ENCODE peak calls at places on chromosome 10, in six cellular contexts. Z is endothelial cell of umbilical vein; F is Jurkat, Clone E6-1; O is HFF-Myc; M is GM06990; J is neuronal stem cell. D is an unnamed sample.

GRCh38 chr10:87723500-87723899 is 63.8 kb downstream of the PAPSS2 start:
- DNase-seq in Z (peak), F (no peak), O (no peak), M (no peak), J (no peak), D (no peak)

GRCh38 chr10:84562592-84562991 is 234.2 kb downstream of the CCSER2 start:
- DNase-seq in Z (no peak), F (no peak), O (no peak), M (no peak), J (no peak), D (no peak)

GRCh38 chr10:94194256-94194655 is 168.5 kb downstream of the NOC3L start:
- DNase-seq in Z (no peak), F (no peak), O (peak), M (no peak), J (no peak), D (no peak)

GRCh38 chr10:96259150-96259549 is 12.2 kb downstream of the BLNK start:
- DNase-seq in Z (no peak), F (no peak), O (no peak), M (no peak), J (no peak), D (no peak)

GRCh38 chr10:82319046-82319445 is 444.1 kb downstream of the NRG3 start:
- DNase-seq in Z (no peak), F (no peak), O (no peak), M (no peak), J (no peak), D (no peak)

GRCh38 chr10:88181902-88182671 is 318.7 kb downstream of the PTEN start:
- DNase-seq in Z (no peak), F (no peak), O (no peak), M (peak), J (no peak), D (peak)

GRCh38 chr10:94200148-94200846 is 162.4 kb downstream of the NOC3L start:
- DNase-seq in Z (no peak), F (no peak), O (no peak), M (no peak), J (no peak), D (no peak)

GRCh38 chr10:99920901-99921300 is 88.8 kb downstream of the DNMBP start:
- DNase-seq in Z (peak), F (no peak), O (no peak), M (no peak), J (no peak), D (no peak)

GRCh38 chr10:28677889-28678686 is 767 bp downstream of the BAMBI start:
- DNase-seq in Z (peak), F (no peak), O (no peak), M (peak), J (no peak), D (peak)

GRCh38 chr10:99944860-99945259 is 64.9 kb downstream of the DNMBP start:
- DNase-seq in Z (no peak), F (no peak), O (no peak), M (no peak), J (no peak), D (no peak)

GRCh38 chr10:47104101-47104707 is 193.0 kb downstream of the PTPN20 start:
- DNase-seq in Z (no peak), F (no peak), O (no peak), M (no peak), J (no peak), D (no peak)

GRCh38 chr10:78281627-78282026 is 248.0 kb downstream of the RPS24 start:
- DNase-seq in Z (no peak), F (no peak), O (no peak), M (no peak), J (no peak), D (no peak)

GRCh38 chr10:127292888-127293287 is 96.5 kb upstream of the INSYN2A start:
- DNase-seq in Z (no peak), F (no peak), O (no peak), M (no peak), J (no peak), D (no peak)

GRCh38 chr10:123721441-123722049 is 55.4 kb downstream of the GPR26 start:
- DNase-seq in Z (no peak), F (no peak), O (no peak), M (no peak), J (no peak), D (no peak)

GRCh38 chr10:18753496-18753895 is 94.3 kb downstream of the ARL5B start:
- DNase-seq in Z (no peak), F (no peak), O (no peak), M (no peak), J (no peak), D (no peak)

GRCh38 chr10:10293431-10293830 is 724.2 kb upstream of the CELF2 start:
- DNase-seq in Z (no peak), F (no peak), O (no peak), M (no peak), J (peak), D (no peak)

GRCh38 chr10:48639646-48640045 is 34.8 kb upstream of the ARHGAP22 start:
- DNase-seq in Z (no peak), F (no peak), O (no peak), M (no peak), J (no peak), D (no peak)

GRCh38 chr10:14879055-14879800 is 562 bp downstream of the SUV39H2 start:
- DNase-seq in Z (no peak), F (no peak), O (no peak), M (no peak), J (no peak), D (peak)

GRCh38 chr10:118264838-118265470 is 77.2 kb downstream of the FAM204A start:
- DNase-seq in Z (no peak), F (no peak), O (no peak), M (no peak), J (no peak), D (no peak)

GRCh38 chr10:69051303-69051702 is 36.6 kb upstream of the SRGN start:
- DNase-seq in Z (peak), F (no peak), O (no peak), M (peak), J (no peak), D (peak)

GRCh38 chr10:110067960-110068770 is 60.4 kb downstream of the ADD3 start:
- DNase-seq in Z (no peak), F (peak), O (no peak), M (peak), J (no peak), D (peak)

GRCh38 chr10:14558025-14558424 is 216.7 kb downstream of the FAM107B start:
- DNase-seq in Z (no peak), F (no peak), O (no peak), M (no peak), J (no peak), D (no peak)

GRCh38 chr10:43236176-43236850 is 30.6 kb downstream of the RASGEF1A start:
- DNase-seq in Z (no peak), F (no peak), O (no peak), M (no peak), J (no peak), D (no peak)

GRCh38 chr10:75956624-75957023 is 525.2 kb downstream of the LRMDA start:
- DNase-seq in Z (no peak), F (peak), O (no peak), M (no peak), J (no peak), D (peak)

GRCh38 chr10:86374664-86375063 is 8.1 kb upstream of the GRID1 start:
- DNase-seq in Z (no peak), F (no peak), O (no peak), M (no peak), J (no peak), D (no peak)

GRCh38 chr10:30441974-30442606 is 8.1 kb downstream of the MAP3K8 start:
- DNase-seq in Z (no peak), F (no peak), O (no peak), M (no peak), J (no peak), D (no peak)

GRCh38 chr10:15088428-15089261 is at the start of gene ACBD7:
- DNase-seq in Z (peak), F (peak), O (no peak), M (peak), J (peak), D (peak)

GRCh38 chr10:82213784-82214183 is 338.8 kb downstream of the NRG3 start:
- DNase-seq in Z (no peak), F (no peak), O (no peak), M (no peak), J (no peak), D (no peak)

GRCh38 chr10:110029448-110029847 is 21.7 kb downstream of the ADD3 start:
- DNase-seq in Z (no peak), F (no peak), O (no peak), M (no peak), J (no peak), D (no peak)

GRCh38 chr10:69976795-69977546 is 75.7 kb upstream of the MACROH2A2 start:
- DNase-seq in Z (no peak), F (peak), O (no peak), M (no peak), J (no peak), D (no peak)

GRCh38 chr10:126504051-126504760 is 115.9 kb upstream of the ADAM12 start:
- DNase-seq in Z (peak), F (peak), O (peak), M (no peak), J (peak), D (peak)

GRCh38 chr10:70162892-70163201 is 7.5 kb downstream of the SAR1A start:
- DNase-seq in Z (no peak), F (peak), O (no peak), M (no peak), J (no peak), D (peak)

GRCh38 chr10:127906548-127907377 is at the start of gene PTPRE:
- DNase-seq in Z (peak), F (peak), O (no peak), M (peak), J (peak), D (peak)

DNA sequence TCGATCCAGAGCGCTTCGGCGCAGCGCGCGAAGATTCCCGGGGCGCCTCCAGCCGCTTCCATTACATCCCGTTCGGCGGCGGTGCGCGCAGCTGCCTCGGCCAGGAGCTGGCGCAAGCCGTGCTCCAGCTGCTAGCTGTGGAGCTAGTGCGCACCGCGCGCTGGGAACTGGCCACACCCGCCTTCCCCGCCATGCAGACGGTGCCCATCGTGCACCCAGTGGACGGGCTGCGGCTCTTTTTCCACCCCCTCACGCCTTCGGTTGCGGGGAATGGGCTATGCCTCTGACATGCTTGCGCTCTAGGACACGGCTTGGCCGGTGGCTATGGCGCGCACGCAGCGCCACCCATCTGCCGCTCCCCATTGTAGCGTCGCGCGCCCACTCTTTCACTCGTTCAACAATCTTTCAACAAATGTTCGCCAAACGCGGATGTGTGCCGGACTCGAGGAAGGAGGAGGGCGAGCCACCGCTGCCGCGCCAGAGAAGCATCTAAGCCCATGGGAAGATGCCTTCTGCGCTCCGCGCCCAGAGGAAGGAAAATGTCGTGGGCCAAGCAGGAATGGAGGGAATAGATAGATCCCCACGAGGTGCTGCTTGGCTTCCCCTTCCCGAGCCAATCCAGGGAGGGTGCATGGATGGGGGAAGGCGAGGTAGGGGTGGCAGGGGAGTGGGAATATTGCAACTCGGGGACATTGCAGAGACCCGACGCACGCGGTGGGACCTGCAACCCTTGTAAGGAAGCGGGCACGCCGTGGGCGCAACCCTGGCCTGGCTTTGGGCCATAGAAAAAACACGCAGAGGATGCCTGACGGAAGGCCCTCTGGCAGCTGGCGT is 5.1 kb upstream of the CYP26A1 start:
- DNase-seq in Z (peak), F (no peak), O (no peak), M (no peak), J (no peak), D (no peak)
- H3K4me3 ChIP-seq in Z (no peak), F (no peak), O (peak), M (no peak), J (peak), D (no peak)

DNA sequence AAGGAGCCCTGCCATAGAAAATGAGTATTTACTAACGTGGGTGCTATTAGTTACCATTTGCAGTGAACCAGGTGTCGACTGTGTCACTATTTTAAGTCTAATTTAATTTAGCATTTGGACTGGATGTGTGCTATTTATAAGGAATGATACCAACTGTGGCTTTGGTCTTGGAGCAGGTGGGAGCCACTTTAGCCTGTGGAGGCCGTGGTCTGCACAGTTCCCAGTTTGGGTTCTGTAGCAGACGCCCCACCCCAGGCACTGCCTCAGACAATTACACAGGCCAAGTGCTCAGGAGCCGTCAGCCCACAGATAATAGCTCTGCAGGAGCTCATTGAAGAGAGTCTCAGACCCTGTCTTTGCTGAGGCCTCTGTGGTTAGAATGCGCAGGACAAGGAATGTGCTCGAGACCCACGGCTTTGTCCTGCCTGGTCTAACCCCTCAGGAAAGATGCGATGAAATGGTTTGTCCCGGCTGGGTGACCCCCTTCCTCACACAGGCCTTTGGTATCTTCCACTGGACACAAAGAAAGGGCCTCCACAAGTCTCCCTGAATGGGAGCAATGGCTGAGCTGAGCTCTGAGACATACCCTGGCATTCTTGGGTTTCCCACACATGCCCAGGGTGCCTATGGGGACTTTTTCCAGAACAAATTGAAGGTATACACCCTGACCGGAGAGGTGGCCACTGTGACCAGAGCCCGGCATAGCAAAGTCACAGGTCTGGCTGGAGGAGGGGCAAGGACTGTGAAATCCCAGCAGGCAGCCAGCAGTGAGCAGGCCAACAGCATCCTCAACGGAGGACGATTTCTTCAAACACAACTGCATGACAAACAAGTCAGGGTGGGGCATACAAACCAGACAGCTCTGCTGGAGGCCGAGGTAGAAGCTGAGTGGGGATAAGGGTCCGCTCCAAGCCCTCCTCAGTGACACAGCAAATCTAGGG is 251.2 kb downstream of the ARHGAP12 start:
- DNase-seq in Z (no peak), F (no peak), O (no peak), M (no peak), J (peak), D (no peak)
- H3K4me3 ChIP-seq in Z (no peak), F (no peak), O (no peak), M (no peak), J (no peak), D (no peak)

DNA sequence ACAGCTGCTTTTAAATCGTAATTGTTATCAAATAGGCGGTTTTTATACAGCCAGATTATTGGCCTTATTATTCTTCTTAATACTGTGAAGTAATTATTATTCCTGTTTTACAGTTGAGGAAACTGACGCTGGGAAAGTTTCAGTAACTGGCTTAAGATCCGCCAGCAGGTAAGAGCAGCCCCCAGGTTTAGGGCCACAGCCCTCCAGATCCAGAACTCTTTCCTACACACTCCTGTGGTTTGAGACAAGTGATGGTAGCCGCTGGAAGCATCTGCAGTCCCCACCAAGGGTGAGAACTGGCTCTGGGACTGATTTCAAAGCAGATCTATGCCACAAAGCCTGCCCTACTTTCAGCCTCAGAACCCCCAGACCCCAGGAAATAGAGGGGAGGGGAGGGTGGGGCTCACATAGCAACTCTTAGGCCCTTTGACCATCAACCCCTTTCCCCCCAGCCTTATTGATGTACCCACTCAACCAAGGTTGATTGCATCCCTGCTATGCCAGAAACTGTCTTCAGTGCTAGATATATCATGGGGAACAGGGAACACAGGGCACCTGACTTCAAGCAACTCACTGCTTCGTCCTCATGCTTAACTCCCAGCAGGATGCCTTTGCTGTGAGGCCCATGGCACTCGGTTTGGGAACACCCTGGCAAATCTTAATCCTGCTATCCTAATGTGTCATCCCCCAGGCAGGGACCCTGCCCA is 2.9 kb upstream of the UNC5B start:
- DNase-seq in Z (no peak), F (no peak), O (no peak), M (no peak), J (no peak), D (no peak)
- H3K4me3 ChIP-seq in Z (no peak), F (no peak), O (no peak), M (no peak), J (no peak), D (no peak)

GRCh38 chr10:13100349-13101294 is 659 bp downstream of the OPTN start:
- DNase-seq in Z (peak), F (no peak), O (no peak), M (peak), J (peak), D (peak)

GRCh38 chr10:13103554-13103953 is 3.6 kb downstream of the OPTN start:
- DNase-seq in Z (no peak), F (no peak), O (no peak), M (no peak), J (no peak), D (no peak)

GRCh38 chr10:13104697-13105096 is 4.7 kb downstream of the OPTN start:
- DNase-seq in Z (no peak), F (no peak), O (no peak), M (no peak), J (no peak), D (no peak)

GRCh38 chr10:13099666-13100348 is at the start of gene OPTN:
- DNase-seq in Z (peak), F (peak), O (peak), M (peak), J (peak), D (peak)

GRCh38 chr10:13102002-13102794 is 2.2 kb downstream of the OPTN start:
- DNase-seq in Z (no peak), F (no peak), O (no peak), M (no peak), J (no peak), D (peak)
- H3K4me3 ChIP-seq in Z (no peak), F (no peak), O (peak), M (peak), J (peak), D (peak)

GRCh38 chr10:17003666-17004065 is 125.9 kb downstream of the CUBN start:
- DNase-seq in Z (no peak), F (no peak), O (no peak), M (no peak), J (no peak), D (no peak)

GRCh38 chr10:17003151-17003550 is 126.5 kb downstream of the CUBN start:
- DNase-seq in Z (peak), F (peak), O (peak), M (no peak), J (no peak), D (no peak)

GRCh38 chr10:16999665-17000451 is 129.8 kb downstream of the CUBN start:
- DNase-seq in Z (no peak), F (no peak), O (no peak), M (no peak), J (no peak), D (no peak)

GRCh38 chr10:17001297-17001744 is 128.3 kb downstream of the CUBN start:
- DNase-seq in Z (no peak), F (no peak), O (no peak), M (no peak), J (no peak), D (no peak)

DNA sequence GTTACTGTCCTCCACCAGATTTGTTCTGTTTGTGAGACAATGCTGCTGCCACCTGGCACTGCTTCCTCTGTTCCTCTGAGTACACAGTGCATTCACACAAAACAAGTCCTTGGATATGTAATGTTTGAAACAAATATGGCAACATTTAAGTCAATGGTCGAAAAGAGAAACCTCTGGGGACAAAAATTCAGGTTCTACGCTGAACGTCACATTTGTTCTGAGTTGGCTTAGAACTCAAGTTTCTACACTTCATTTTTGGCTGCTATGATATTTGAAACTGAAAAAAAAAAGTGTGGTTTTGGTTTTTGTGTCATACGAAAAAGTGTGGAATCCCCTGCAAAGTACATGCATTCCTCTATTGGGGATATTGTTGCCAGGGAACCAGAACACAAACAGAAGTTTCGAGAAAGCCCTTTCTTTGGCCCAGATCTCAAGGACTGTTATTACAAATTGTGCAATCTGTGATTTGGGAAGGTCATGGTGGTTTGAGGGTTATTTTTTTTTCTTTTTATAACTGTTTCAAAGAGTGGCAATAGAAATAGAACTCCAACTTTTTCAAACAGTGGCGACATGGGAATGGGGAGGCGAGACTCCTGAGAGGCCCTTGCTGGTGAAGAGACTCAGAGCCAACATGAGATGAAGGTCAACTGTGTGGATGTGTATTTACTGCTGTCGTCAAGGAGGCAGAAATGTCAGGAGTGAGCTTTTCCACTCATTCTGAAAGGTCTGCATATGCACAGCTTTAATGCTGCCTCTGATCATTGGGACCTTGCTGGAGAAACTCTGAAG is 127.5 kb downstream of the CUBN start:
- DNase-seq in Z (peak), F (peak), O (no peak), M (peak), J (no peak), D (peak)
- H3K4me3 ChIP-seq in Z (no peak), F (no peak), O (no peak), M (no peak), J (no peak), D (no peak)

GRCh38 chr10:1101946-1102345 is 45.8 kb downstream of the WDR37 start:
- DNase-seq in Z (no peak), F (no peak), O (no peak), M (no peak), J (no peak), D (no peak)
- H3K4me3 ChIP-seq in Z (no peak), F (no peak), O (no peak), M (no peak), J (peak), D (no peak)

GRCh38 chr10:102800601-102801335 is 36.4 kb downstream of the CYP17A1 start:
- DNase-seq in Z (peak), F (no peak), O (no peak), M (no peak), J (no peak), D (no peak)
- H3K4me3 ChIP-seq in Z (no peak), F (no peak), O (no peak), M (no peak), J (no peak), D (no peak)